ENCODE peak calls at places on chromosomes 12 and 14, in four cellular contexts. One of them, this sample, is unnamed.

GRCh38 chr14:80150301-80150700 is 61.0 kb downstream of the DIO2 start:
- DNase-seq in astrocyte: peak
- DNase-seq in bronchial epithelial cell: peak
- DNase-seq in lung: no peak
- DNase-seq in this sample: no peak

GRCh38 chr14:101364503-101365328 is 196.6 kb upstream of the DIO3 start:
- DNase-seq in astrocyte: no peak
- DNase-seq in bronchial epithelial cell: no peak
- DNase-seq in lung: no peak
- DNase-seq in this sample: no peak

GRCh38 chr12:59044791-59045190 is 124.5 kb upstream of the LRIG3 start:
- DNase-seq in astrocyte: peak
- DNase-seq in bronchial epithelial cell: no peak
- DNase-seq in lung: no peak
- DNase-seq in this sample: peak

GRCh38 chr12:54195736-54196347 is 7.1 kb upstream of the SMUG1 start:
- DNase-seq in astrocyte: peak
- DNase-seq in bronchial epithelial cell: no peak
- DNase-seq in lung: peak
- DNase-seq in this sample: no peak

GRCh38 chr12:16573652-16574077 is 32.3 kb downstream of the LMO3 start:
- DNase-seq in astrocyte: no peak
- DNase-seq in bronchial epithelial cell: peak
- DNase-seq in lung: peak
- DNase-seq in this sample: peak

GRCh38 chr12:132401982-132402381 is 72.6 kb upstream of the GALNT9 start:
- DNase-seq in astrocyte: no peak
- DNase-seq in bronchial epithelial cell: no peak
- DNase-seq in lung: no peak
- DNase-seq in this sample: no peak

GRCh38 chr14:76950043-76951020 is 78.2 kb downstream of the IRF2BPL start:
- DNase-seq in astrocyte: peak
- DNase-seq in bronchial epithelial cell: no peak
- DNase-seq in lung: no peak
- DNase-seq in this sample: no peak

GRCh38 chr12:109545826-109546225 is 27.5 kb downstream of the MMAB start:
- DNase-seq in astrocyte: no peak
- DNase-seq in bronchial epithelial cell: peak
- DNase-seq in lung: no peak
- DNase-seq in this sample: no peak

GRCh38 chr14:96574633-96575191 is 72.5 kb downstream of the PAPOLA start:
- DNase-seq in astrocyte: peak
- DNase-seq in bronchial epithelial cell: peak
- DNase-seq in lung: no peak
- DNase-seq in this sample: no peak

GRCh38 chr14:88310457-88310856 is 12.6 kb downstream of the KCNK10 start:
- DNase-seq in astrocyte: no peak
- DNase-seq in bronchial epithelial cell: no peak
- DNase-seq in lung: no peak
- DNase-seq in this sample: no peak

GRCh38 chr12:62291888-62292760 is 31.9 kb downstream of the USP15 start:
- DNase-seq in astrocyte: peak
- DNase-seq in bronchial epithelial cell: peak
- DNase-seq in lung: no peak
- DNase-seq in this sample: no peak

GRCh38 chr14:37874429-37875109 is 279.1 kb downstream of the TTC6 start:
- DNase-seq in astrocyte: peak
- DNase-seq in bronchial epithelial cell: peak
- DNase-seq in lung: peak
- DNase-seq in this sample: peak

GRCh38 chr12:105659355-105660075 is 329.0 kb downstream of the C12orf75 start:
- DNase-seq in astrocyte: peak
- DNase-seq in bronchial epithelial cell: peak
- DNase-seq in lung: no peak
- DNase-seq in this sample: no peak

GRCh38 chr14:42111355-42111754 is 504.7 kb downstream of the LRFN5 start:
- DNase-seq in astrocyte: no peak
- DNase-seq in bronchial epithelial cell: peak
- DNase-seq in lung: no peak
- DNase-seq in this sample: no peak

GRCh38 chr14:32821989-32822653 is 116.6 kb upstream of the NPAS3 start:
- DNase-seq in astrocyte: peak
- DNase-seq in bronchial epithelial cell: no peak
- DNase-seq in lung: no peak
- DNase-seq in this sample: no peak

GRCh38 chr12:132766380-132767085 is 4.9 kb upstream of the ANKLE2 start:
- DNase-seq in astrocyte: peak
- DNase-seq in bronchial epithelial cell: peak
- DNase-seq in lung: no peak
- DNase-seq in this sample: no peak

GRCh38 chr12:78483767-78484315 is 380.7 kb upstream of the SYT1 start:
- DNase-seq in astrocyte: peak
- DNase-seq in bronchial epithelial cell: no peak
- DNase-seq in lung: no peak
- DNase-seq in this sample: no peak

GRCh38 chr12:124737040-124737419 is 126.6 kb downstream of the SCARB1 start:
- DNase-seq in astrocyte: peak
- DNase-seq in bronchial epithelial cell: no peak
- DNase-seq in lung: no peak
- DNase-seq in this sample: no peak

GRCh38 chr12:93380480-93381121 is 2.9 kb downstream of the NUDT4 start:
- DNase-seq in astrocyte: peak
- DNase-seq in bronchial epithelial cell: peak
- DNase-seq in lung: no peak
- DNase-seq in this sample: peak

GRCh38 chr14:55599250-55599879 is 19.4 kb downstream of the KTN1 start:
- DNase-seq in astrocyte: no peak
- DNase-seq in bronchial epithelial cell: no peak
- DNase-seq in lung: no peak
- DNase-seq in this sample: no peak

GRCh38 chr12:120262852-120263724 is 2.4 kb downstream of the PXN start:
- DNase-seq in astrocyte: no peak
- DNase-seq in bronchial epithelial cell: no peak
- DNase-seq in lung: no peak
- DNase-seq in this sample: no peak

GRCh38 chr12:12990700-12991468 is 9.2 kb downstream of the HEBP1 start:
- DNase-seq in astrocyte: peak
- DNase-seq in bronchial epithelial cell: no peak
- DNase-seq in lung: peak
- DNase-seq in this sample: no peak

GRCh38 chr12:104263580-104264358 is 39.8 kb upstream of the EID3 start:
- DNase-seq in astrocyte: no peak
- DNase-seq in bronchial epithelial cell: peak
- DNase-seq in lung: no peak
- DNase-seq in this sample: no peak

GRCh38 chr12:128830505-128830893 is 6.7 kb upstream of the SLC15A4 start:
- DNase-seq in astrocyte: no peak
- DNase-seq in bronchial epithelial cell: no peak
- DNase-seq in lung: no peak
- DNase-seq in this sample: no peak

GRCh38 chr12:42129595-42130204 is 15.0 kb downstream of the GXYLT1 start:
- DNase-seq in astrocyte: peak
- DNase-seq in bronchial epithelial cell: peak
- DNase-seq in lung: no peak
- DNase-seq in this sample: peak

GRCh38 chr12:85041395-85041794 is 5.2 kb downstream of the LRRIQ1 start:
- DNase-seq in astrocyte: no peak
- DNase-seq in bronchial epithelial cell: no peak
- DNase-seq in lung: no peak
- DNase-seq in this sample: no peak

GRCh38 chr12:85043829-85044228 is 7.7 kb downstream of the LRRIQ1 start:
- DNase-seq in astrocyte: no peak
- DNase-seq in bronchial epithelial cell: no peak
- DNase-seq in lung: no peak
- DNase-seq in this sample: no peak
- TF ChIP-seq CTCF in astrocyte: no peak
- TF ChIP-seq CTCF in bronchial epithelial cell: no peak
- TF ChIP-seq CTCF in lung: no peak
- TF ChIP-seq CTCF in this sample: no peak

GRCh38 chr12:21992823-21993222 is 51.6 kb upstream of the ABCC9 start:
- DNase-seq in astrocyte: no peak
- DNase-seq in bronchial epithelial cell: no peak
- DNase-seq in lung: no peak
- DNase-seq in this sample: no peak

GRCh38 chr12:21988619-21989018 is 47.4 kb upstream of the ABCC9 start:
- DNase-seq in astrocyte: no peak
- DNase-seq in bronchial epithelial cell: no peak
- DNase-seq in lung: no peak
- DNase-seq in this sample: no peak

GRCh38 chr12:21991526-21991925 is 50.3 kb upstream of the ABCC9 start:
- DNase-seq in astrocyte: no peak
- DNase-seq in bronchial epithelial cell: no peak
- DNase-seq in lung: no peak
- DNase-seq in this sample: no peak

GRCh38 chr12:21987786-21988185 is 46.6 kb upstream of the ABCC9 start:
- DNase-seq in astrocyte: no peak
- DNase-seq in bronchial epithelial cell: no peak
- DNase-seq in lung: no peak
- DNase-seq in this sample: no peak

GRCh38 chr12:21989819-21990412 is 48.7 kb upstream of the ABCC9 start:
- DNase-seq in astrocyte: peak
- DNase-seq in bronchial epithelial cell: peak
- DNase-seq in lung: no peak
- DNase-seq in this sample: peak
- TF ChIP-seq CTCF in astrocyte: peak
- TF ChIP-seq CTCF in bronchial epithelial cell: peak
- TF ChIP-seq CTCF in lung: peak
- TF ChIP-seq CTCF in this sample: peak

GRCh38 chr12:112937741-112938719 is at the start of gene OAS3:
- DNase-seq in astrocyte: peak
- DNase-seq in bronchial epithelial cell: peak
- DNase-seq in lung: peak
- DNase-seq in this sample: peak
- TF ChIP-seq CTCF in astrocyte: no peak
- TF ChIP-seq CTCF in bronchial epithelial cell: no peak
- TF ChIP-seq CTCF in lung: no peak
- TF ChIP-seq CTCF in this sample: no peak

GRCh38 chr12:6046511-6047180 is 77.8 kb downstream of the VWF start:
- DNase-seq in astrocyte: no peak
- DNase-seq in bronchial epithelial cell: no peak
- DNase-seq in lung: no peak
- DNase-seq in this sample: no peak
- TF ChIP-seq CTCF in astrocyte: no peak
- TF ChIP-seq CTCF in bronchial epithelial cell: no peak
- TF ChIP-seq CTCF in lung: no peak
- TF ChIP-seq CTCF in this sample: no peak

GRCh38 chr12:47410383-47410782 is 295.4 kb downstream of the RPAP3 start:
- DNase-seq in astrocyte: no peak
- DNase-seq in bronchial epithelial cell: no peak
- DNase-seq in lung: no peak
- DNase-seq in this sample: no peak

GRCh38 chr12:47407730-47408129 is 298.1 kb downstream of the RPAP3 start:
- DNase-seq in astrocyte: no peak
- DNase-seq in bronchial epithelial cell: no peak
- DNase-seq in lung: no peak
- DNase-seq in this sample: no peak

GRCh38 chr12:47410862-47411261 is 295.0 kb downstream of the RPAP3 start:
- DNase-seq in astrocyte: no peak
- DNase-seq in bronchial epithelial cell: no peak
- DNase-seq in lung: no peak
- DNase-seq in this sample: no peak

GRCh38 chr12:47409310-47409709 is 296.5 kb downstream of the RPAP3 start:
- DNase-seq in astrocyte: no peak
- DNase-seq in bronchial epithelial cell: no peak
- DNase-seq in lung: no peak
- DNase-seq in this sample: no peak

GRCh38 chr12:47408171-47408871 is 297.5 kb downstream of the RPAP3 start:
- DNase-seq in astrocyte: no peak
- DNase-seq in bronchial epithelial cell: peak
- DNase-seq in lung: peak
- DNase-seq in this sample: peak
- TF ChIP-seq CTCF in astrocyte: no peak
- TF ChIP-seq CTCF in bronchial epithelial cell: peak
- TF ChIP-seq CTCF in lung: no peak
- TF ChIP-seq CTCF in this sample: peak

DNA sequence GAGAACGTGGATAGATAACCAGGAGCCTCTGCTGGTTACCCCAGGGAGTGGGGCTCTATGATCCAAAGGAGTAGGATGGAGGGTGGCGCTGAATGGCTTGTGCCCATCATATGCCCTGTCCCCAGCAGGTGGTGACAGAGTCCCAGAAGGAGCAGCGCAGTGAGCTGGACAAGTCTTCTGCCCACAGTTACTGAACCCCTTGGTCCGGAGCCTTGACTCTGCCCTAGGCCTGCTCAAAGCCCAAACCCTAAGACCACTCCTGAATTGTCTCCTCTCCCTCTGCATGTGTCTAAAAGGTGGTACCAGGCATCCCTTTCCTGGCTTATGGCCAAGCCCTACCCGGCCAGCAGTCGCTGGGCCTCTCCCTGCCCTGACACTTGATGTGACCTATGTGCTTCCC is 3.2 kb downstream of the PRPH start:
- DNase-seq in astrocyte: no peak
- DNase-seq in bronchial epithelial cell: no peak
- DNase-seq in lung: no peak
- DNase-seq in this sample: no peak
- TF ChIP-seq CTCF in astrocyte: no peak
- TF ChIP-seq CTCF in bronchial epithelial cell: peak
- TF ChIP-seq CTCF in lung: no peak
- TF ChIP-seq CTCF in this sample: no peak